ENCODE peak calls at places on chromosomes 3 and 15, in four cellular contexts. Q is fibroblast of lung, V is psoas muscle, C is astrocyte of the spinal cord. Y is an unnamed sample.

GRCh38 chr3:72301779-72302178 is 516.8 kb upstream of the PROK2 start:
- DNase-seq in Q (no peak), V (no peak), C (no peak), Y (no peak)

GRCh38 chr3:4589475-4590111 is 96.4 kb downstream of the ITPR1 start:
- DNase-seq in Q (no peak), V (no peak), C (no peak), Y (no peak)

GRCh38 chr3:178603735-178604134 is 67.5 kb downstream of the KCNMB2 start:
- DNase-seq in Q (no peak), V (no peak), C (no peak), Y (no peak)

GRCh38 chr3:8793242-8793641 is 23.8 kb upstream of the OXTR start:
- DNase-seq in Q (no peak), V (no peak), C (peak; percentile 70), Y (peak; percentile 94)

GRCh38 chr3:111739241-111739952 is 119.7 kb upstream of the PHLDB2 start:
- DNase-seq in Q (peak; percentile 83), V (no peak), C (peak; percentile 81), Y (peak; percentile 89)

GRCh38 chr3:27802425-27802824 is 80.3 kb upstream of the EOMES start:
- DNase-seq in Q (no peak), V (no peak), C (no peak), Y (no peak)

GRCh38 chr3:83849331-83849730 is 1109.5 kb upstream of the CADM2 start:
- DNase-seq in Q (no peak), V (no peak), C (peak; percentile 48), Y (no peak)

GRCh38 chr3:119819806-119820205 is 37.9 kb downstream of the NR1I2 start:
- DNase-seq in Q (no peak), V (no peak), C (no peak), Y (no peak)

GRCh38 chr3:179174316-179174715 is 26.2 kb downstream of the PIK3CA start:
- DNase-seq in Q (no peak), V (no peak), C (no peak), Y (no peak)

GRCh38 chr3:177554900-177555759 is 357.8 kb upstream of the TBL1XR1 start:
- DNase-seq in Q (peak; percentile 86), V (no peak), C (peak; percentile 83), Y (peak; percentile 84)

GRCh38 chr15:80095959-80096358 is 36.5 kb downstream of the ZFAND6 start:
- DNase-seq in Q (no peak), V (no peak), C (no peak), Y (no peak)

GRCh38 chr3:169118666-169119370 is 544.7 kb downstream of the MECOM start:
- DNase-seq in Q (no peak), V (no peak), C (no peak), Y (no peak)

GRCh38 chr3:152779649-152780048 is 55.3 kb upstream of the P2RY1 start:
- DNase-seq in Q (peak; percentile 61), V (no peak), C (peak; percentile 46), Y (peak; percentile 51)

GRCh38 chr3:46833346-46834300 is 29.6 kb downstream of the MYL3 start:
- DNase-seq in Q (no peak), V (no peak), C (no peak), Y (no peak)

GRCh38 chr15:65194826-65195541 is 9.8 kb upstream of the CLPX start:
- DNase-seq in Q (peak; percentile 36), V (peak; percentile 62), C (no peak), Y (no peak)

GRCh38 chr15:49852756-49853155 is 231.9 kb downstream of the DTWD1 start:
- DNase-seq in Q (no peak), V (no peak), C (no peak), Y (no peak)

GRCh38 chr3:95333826-95334225 is 1271.0 kb downstream of the NSUN3 start:
- DNase-seq in Q (no peak), V (no peak), C (peak; percentile 1), Y (no peak)

GRCh38 chr3:14274999-14275961 is 96.7 kb downstream of the LSM3 start:
- DNase-seq in Q (no peak), V (no peak), C (no peak), Y (peak; percentile 24)

GRCh38 chr3:61524933-61525332 is 36.4 kb upstream of the PTPRG start:
- DNase-seq in Q (no peak), V (no peak), C (no peak), Y (no peak)

GRCh38 chr15:70160267-70160666 is 62.5 kb upstream of the TLE3 start:
- DNase-seq in Q (peak; percentile 53), V (no peak), C (no peak), Y (peak; percentile 55)

GRCh38 chr3:28349397-28350000 is 875 bp upstream of the AZI2 start:
- DNase-seq in Q (no peak), V (no peak), C (no peak), Y (peak; percentile 57)

GRCh38 chr15:67547064-67547463 is 4.6 kb downstream of the MAP2K5 start:
- DNase-seq in Q (no peak), V (no peak), C (no peak), Y (no peak)

GRCh38 chr3:9302425-9303181 is 53.2 kb upstream of the SRGAP3 start:
- DNase-seq in Q (peak; percentile 74), V (peak; percentile 86), C (peak; percentile 78), Y (peak; percentile 77)

GRCh38 chr15:41932101-41932500 is 38.2 kb upstream of the SPTBN5 start:
- DNase-seq in Q (no peak), V (no peak), C (no peak), Y (no peak)

GRCh38 chr15:41934843-41935242 is 37.5 kb downstream of the EHD4 start:
- DNase-seq in Q (no peak), V (no peak), C (peak; percentile 60), Y (no peak)

GRCh38 chr15:41932511-41932910 is 38.7 kb upstream of the SPTBN5 start:
- DNase-seq in Q (no peak), V (no peak), C (no peak), Y (no peak)

GRCh38 chr15:41932939-41933725 is 39.2 kb downstream of the EHD4 start:
- DNase-seq in Q (no peak), V (no peak), C (no peak), Y (no peak)

GRCh38 chr15:41933771-41934170 is 38.6 kb downstream of the EHD4 start:
- DNase-seq in Q (no peak), V (no peak), C (no peak), Y (peak; percentile 46)
- H3K4me3 ChIP-seq in Q (no peak overlapping the region), V (no peak overlapping the region), C (no peak overlapping the region), Y (no peak overlapping the region)

GRCh38 chr3:43365601-43366305 is 79.4 kb downstream of the SNRK start:
- DNase-seq in Q (no peak), V (no peak), C (no peak), Y (no peak)

GRCh38 chr3:43362961-43363360 is 76.6 kb downstream of the SNRK start:
- DNase-seq in Q (no peak), V (no peak), C (no peak), Y (no peak)

GRCh38 chr3:43364926-43365325 is 78.6 kb downstream of the SNRK start:
- DNase-seq in Q (no peak), V (no peak), C (no peak), Y (no peak)

GRCh38 chr3:43363621-43364266 is 77.4 kb downstream of the SNRK start:
- DNase-seq in Q (peak; percentile 76), V (peak; percentile 84), C (no peak), Y (peak; percentile 68)

GRCh38 chr3:43364494-43364893 is 78.2 kb downstream of the SNRK start:
- DNase-seq in Q (no peak), V (no peak), C (no peak), Y (no peak)
- H3K4me3 ChIP-seq in Q (no peak overlapping the region), V (no peak overlapping the region), C (no peak overlapping the region), Y (no peak overlapping the region)

GRCh38 chr15:89812847-89813320 is 1.8 kb downstream of the ANPEP start:
- DNase-seq in Q (no peak), V (peak; percentile 34), C (no peak), Y (no peak)

GRCh38 chr15:89813381-89814111 is 1.1 kb downstream of the ANPEP start:
- DNase-seq in Q (no peak), V (peak; percentile 31), C (no peak), Y (no peak)

GRCh38 chr15:89814112-89814742 is 425 bp downstream of the ANPEP start:
- DNase-seq in Q (no peak), V (peak; percentile 46), C (no peak), Y (peak; percentile 23)

GRCh38 chr15:89810837-89811236 is 3.8 kb downstream of the ANPEP start:
- DNase-seq in Q (no peak), V (no peak), C (no peak), Y (no peak)

DNA sequence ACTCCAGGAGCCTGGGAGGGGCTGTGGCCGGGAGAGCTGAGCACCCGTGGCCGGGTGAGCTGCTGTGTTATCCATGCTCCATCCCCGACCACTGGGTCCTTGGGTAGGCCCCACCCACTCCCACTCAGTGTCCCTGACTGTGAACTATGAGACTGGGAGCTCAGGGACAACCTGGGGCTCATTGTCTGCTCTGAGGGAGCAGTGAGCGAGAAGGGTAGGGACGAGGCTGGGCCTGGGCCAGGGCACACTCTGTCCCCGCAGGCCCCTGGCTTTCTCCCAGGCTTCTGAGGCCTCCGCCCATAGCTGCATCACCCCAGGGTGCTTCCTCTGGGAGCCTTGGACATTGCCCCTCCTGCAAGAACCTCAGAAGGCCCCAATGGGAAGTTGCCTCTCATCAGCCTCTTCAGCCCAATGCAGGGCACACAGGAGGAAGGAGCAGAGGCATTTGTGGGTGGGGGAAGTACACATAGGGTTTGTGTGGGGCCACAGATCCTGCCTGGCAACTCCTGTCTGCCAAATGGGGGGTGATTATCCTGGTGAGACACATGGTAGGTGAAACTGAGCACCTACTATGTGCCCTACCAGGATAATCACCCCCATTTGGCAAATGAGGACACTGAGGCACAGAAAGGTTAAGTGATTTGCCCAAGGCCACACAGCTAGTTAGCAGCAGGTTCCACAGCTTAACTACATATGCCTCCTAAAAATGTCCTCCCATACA is 2.4 kb downstream of the ANPEP start:
- DNase-seq in Q (peak; percentile 80), V (peak; percentile 78), C (peak; percentile 78), Y (peak; percentile 74)
- H3K4me3 ChIP-seq in Q (peak overlapping the region; percentile 93), V (no peak overlapping the region), C (peak overlapping the region; percentile 69), Y (peak overlapping the region; percentile 73)

GRCh38 chr3:114411811-114412803 is 118.3 kb downstream of the TIGIT start:
- DNase-seq in Q (peak; percentile 61), V (no peak), C (peak; percentile 84), Y (peak; percentile 81)
- H3K4me3 ChIP-seq in Q (peak overlapping the region; percentile 14), V (peak overlapping the region; percentile 5), C (no peak overlapping the region), Y (no peak overlapping the region)

DNA sequence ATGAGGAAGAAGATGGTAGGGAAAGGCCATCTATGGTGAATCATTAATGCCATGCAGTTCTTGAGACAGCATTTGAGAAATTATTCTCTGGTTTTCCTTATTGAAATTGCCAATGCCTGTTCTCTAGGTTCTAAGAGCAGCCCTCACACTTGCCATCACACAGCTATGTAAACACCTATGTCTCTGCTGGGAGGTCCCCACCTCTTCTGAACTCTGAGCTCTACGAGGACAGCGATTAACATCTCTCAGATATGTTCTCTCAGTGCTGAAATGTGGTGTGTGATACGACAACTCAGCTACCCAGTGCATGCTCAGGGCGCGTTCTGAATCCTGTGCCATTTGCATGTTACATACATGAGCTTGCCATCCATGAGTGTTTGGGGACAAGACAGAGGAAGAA is 131.3 kb upstream of the CTDSPL start:
- DNase-seq in Q (no peak), V (no peak), C (no peak), Y (no peak)
- H3K4me3 ChIP-seq in Q (no peak overlapping the region), V (no peak overlapping the region), C (no peak overlapping the region), Y (no peak overlapping the region)

DNA sequence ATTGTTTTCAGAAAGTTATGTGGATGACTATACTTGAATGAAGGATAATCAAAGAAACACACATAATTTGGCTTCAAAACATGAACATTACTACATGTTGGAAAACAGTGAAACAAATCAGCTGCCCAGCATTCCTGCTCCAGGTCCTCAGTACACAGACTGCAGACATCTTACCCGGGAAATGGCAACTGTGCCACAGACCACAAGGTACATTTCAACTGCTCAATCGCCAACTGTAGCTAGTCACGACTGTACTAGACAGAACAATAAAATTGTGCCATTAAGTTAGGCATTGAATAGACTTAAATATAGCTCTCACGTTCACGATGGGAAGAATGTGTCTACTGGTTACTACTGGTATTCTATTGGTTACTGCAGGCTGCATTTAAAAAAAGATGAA is 5.0 kb downstream of the NAA50 start:
- DNase-seq in Q (no peak), V (no peak), C (no peak), Y (no peak)
- H3K4me3 ChIP-seq in Q (no peak overlapping the region), V (peak overlapping the region; percentile 33), C (no peak overlapping the region), Y (no peak overlapping the region)